ENCODE peak calls at places on chromosomes 6 and 20, in six cellular contexts. P is CD8-positive, alpha-beta memory T cell; U is cardiac muscle cell; V is neuronal stem cell; X is fibroblast of lung; E is DND-41. H is an unnamed sample.
A peak's percentile ranks its signal among the peaks of the same experiment; 100 is the strongest.

GRCh38 chr20:51759769-51760510 is 8.2 kb downstream of the ATP9A start:
- DNase-seq in P (no peak), U (peak; percentile 9), V (no peak), X (peak; percentile 73), E (no peak), H (no peak)

GRCh38 chr6:165832471-165832836 is 169.4 kb upstream of the PDE10A start:
- DNase-seq in P (no peak), U (no peak), V (no peak), X (no peak), E (no peak), H (no peak)

GRCh38 chr6:149854532-149854931 is 9.6 kb downstream of the LRP11 start:
- DNase-seq in P (no peak), U (no peak), V (no peak), X (peak; percentile 44), E (no peak), H (no peak)

GRCh38 chr20:62805365-62805710 is 703 bp downstream of the OGFR start:
- DNase-seq in P (no peak), U (no peak), V (no peak), X (no peak), E (peak; percentile 47), H (no peak)

GRCh38 chr20:21029356-21029755 is 76.8 kb downstream of the LINC00237 start:
- DNase-seq in P (no peak), U (no peak), V (peak; percentile 17), X (no peak), E (no peak), H (no peak)

GRCh38 chr20:1964659-1965405 is 29.0 kb downstream of the PDYN start:
- DNase-seq in P (no peak), U (peak; percentile 26), V (no peak), X (no peak), E (no peak), H (no peak)

GRCh38 chr6:77926198-77926752 is 273.4 kb downstream of the MEI4 start:
- DNase-seq in P (no peak), U (no peak), V (peak; percentile 1), X (no peak), E (no peak), H (no peak)

GRCh38 chr6:46465294-46466165 is 25.7 kb downstream of the RCAN2 start:
- DNase-seq in P (no peak), U (peak; percentile 16), V (no peak), X (no peak), E (no peak), H (no peak)

GRCh38 chr6:118735320-118735719 is 83.9 kb upstream of the CEP85L start:
- DNase-seq in P (no peak), U (peak; percentile 29), V (no peak), X (no peak), E (peak; percentile 13), H (no peak)

GRCh38 chr6:141700836-141701235 is 431.9 kb upstream of the GJE1 start:
- DNase-seq in P (no peak), U (peak; percentile 5), V (no peak), X (peak; percentile 6), E (no peak), H (no peak)

GRCh38 chr6:141701732-141702131 is 431.0 kb upstream of the GJE1 start:
- DNase-seq in P (no peak), U (no peak), V (no peak), X (no peak), E (no peak), H (no peak)
- H3K4me1 ChIP-seq in P (no peaks in the 10 kb centered on the region), U (no peaks in the 10 kb centered on the region), V (no peaks in the 10 kb centered on the region), X (no peaks in the 10 kb centered on the region), E (no peaks in the 10 kb centered on the region), H (no peaks in the 10 kb centered on the region)

GRCh38 chr6:138105880-138106664 is 1.1 kb downstream of the PERP start:
- DNase-seq in P (no peak), U (no peak), V (peak; percentile 67), X (no peak), E (no peak), H (no peak)

GRCh38 chr6:138107752-138108592 is 753 bp upstream of the PERP start:
- DNase-seq in P (peak; percentile 16), U (no peak), V (no peak), X (no peak), E (no peak), H (no peak)

GRCh38 chr6:138105446-138105845 is 1.8 kb downstream of the PERP start:
- DNase-seq in P (no peak), U (no peak), V (no peak), X (no peak), E (no peak), H (no peak)

GRCh38 chr6:138106665-138107077 is 548 bp downstream of the PERP start:
- DNase-seq in P (no peak), U (no peak), V (no peak), X (no peak), E (no peak), H (no peak)

GRCh38 chr6:138107078-138107751 is at the start of gene PERP:
- DNase-seq in P (peak; percentile 30), U (peak; percentile 38), V (peak; percentile 46), X (peak; percentile 56), E (no peak), H (no peak)
- H3K27ac ChIP-seq in P (peak within 1 kb of the TSS; percentile 2), U (peak within 1 kb of the TSS; percentile 70), V (peak within 1 kb of the TSS; percentile 22), X (peak within 1 kb of the TSS; percentile 71), E (no peak within 1 kb of the TSS), H (peak within 1 kb of the TSS; percentile 100)

DNA sequence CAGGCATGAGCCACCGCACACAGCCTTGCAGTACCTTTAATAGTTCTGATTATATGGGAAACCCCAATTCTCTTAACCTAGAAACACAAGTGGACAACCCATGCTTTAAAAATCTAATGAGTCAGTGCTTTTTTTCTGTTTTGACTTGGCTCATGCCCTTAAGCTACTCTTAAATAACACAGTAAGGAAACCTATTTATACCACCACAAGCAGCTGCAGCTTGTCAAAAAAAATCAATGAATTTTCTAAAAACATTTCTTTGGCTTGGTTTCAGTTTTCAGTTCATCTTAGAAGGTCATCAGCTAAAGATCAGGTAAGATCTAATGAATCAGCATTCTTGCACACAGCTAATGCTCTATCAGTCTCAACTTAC is 124.1 kb upstream of the DST start:
- DNase-seq in P (no peak), U (peak; percentile 43), V (no peak), X (peak; percentile 91), E (no peak), H (no peak)
- H3K4me1 ChIP-seq in P (no peaks in the 10 kb centered on the region), U (peaks cover 5% of the 10 kb centered on the region), V (no peaks in the 10 kb centered on the region), X (peaks cover 27% of the 10 kb centered on the region), E (no peaks in the 10 kb centered on the region), H (peaks cover 9% of the 10 kb centered on the region)

DNA sequence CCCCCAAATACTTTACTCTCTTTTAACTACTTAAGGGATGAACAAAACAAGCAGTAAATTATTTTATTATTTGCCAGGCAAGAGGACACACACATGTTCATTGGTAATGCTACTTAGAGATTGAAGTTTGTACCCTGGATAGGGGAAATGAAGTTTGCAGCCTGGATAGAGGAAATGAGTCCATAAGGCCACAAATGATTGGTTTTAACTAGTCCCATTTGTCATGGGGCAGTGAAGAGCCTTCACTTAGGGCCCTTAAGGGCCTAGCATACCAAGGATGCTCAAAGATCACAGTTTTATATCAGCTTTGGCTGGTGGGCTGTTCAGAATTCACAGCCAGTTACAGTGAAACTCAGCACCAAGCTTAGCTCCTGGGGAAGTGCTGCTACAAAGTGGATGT is 41.6 kb downstream of the NCOA7 start:
- DNase-seq in P (no peak), U (no peak), V (no peak), X (no peak), E (no peak), H (no peak)
- H3K27ac ChIP-seq in P (no peak overlapping the region), U (no peak overlapping the region), V (no peak overlapping the region), X (no peak overlapping the region), E (no peak overlapping the region), H (no peak overlapping the region)

DNA sequence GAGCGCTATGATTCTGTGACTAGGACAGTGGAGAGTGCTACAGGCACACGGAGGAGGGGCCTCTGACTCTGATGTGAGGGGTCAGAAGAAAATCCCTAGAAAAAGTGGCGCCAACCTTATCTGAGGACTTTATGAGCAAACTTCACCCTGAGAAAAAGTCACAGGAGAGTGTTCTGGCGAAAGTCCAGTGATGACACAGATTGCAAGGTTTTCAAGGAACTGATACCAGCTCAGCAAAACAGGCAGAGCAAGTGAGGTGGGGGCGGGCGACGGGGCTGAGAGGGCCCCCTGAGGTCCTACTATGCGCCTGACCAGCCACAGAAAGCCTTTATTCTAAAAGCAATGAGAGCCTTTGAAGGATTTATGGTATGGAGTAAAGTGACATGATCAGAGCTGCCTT is 73.3 kb downstream of the SLC22A23 start:
- DNase-seq in P (no peak), U (peak; percentile 44), V (no peak), X (peak; percentile 68), E (no peak), H (no peak)
- H3K4me1 ChIP-seq in P (peaks cover 7% of the 10 kb centered on the region), U (peaks cover 45% of the 10 kb centered on the region), V (peaks cover 9% of the 10 kb centered on the region), X (no peaks in the 10 kb centered on the region), E (no peaks in the 10 kb centered on the region), H (peaks cover 43% of the 10 kb centered on the region)

GRCh38 chr6:5753187-5753586 is 253.5 kb downstream of the NRN1 start:
- DNase-seq in P (no peak), U (no peak), V (no peak), X (no peak), E (no peak), H (no peak)

GRCh38 chr6:5759571-5759970 is 247.2 kb downstream of the NRN1 start:
- DNase-seq in P (no peak), U (no peak), V (no peak), X (no peak), E (no peak), H (no peak)

GRCh38 chr6:5752282-5752681 is 254.4 kb downstream of the NRN1 start:
- DNase-seq in P (no peak), U (peak; percentile 76), V (peak; percentile 52), X (peak; percentile 92), E (no peak), H (no peak)

GRCh38 chr6:5751525-5752252 is 255.0 kb downstream of the NRN1 start:
- DNase-seq in P (no peak), U (peak; percentile 32), V (no peak), X (peak; percentile 26), E (no peak), H (no peak)

DNA sequence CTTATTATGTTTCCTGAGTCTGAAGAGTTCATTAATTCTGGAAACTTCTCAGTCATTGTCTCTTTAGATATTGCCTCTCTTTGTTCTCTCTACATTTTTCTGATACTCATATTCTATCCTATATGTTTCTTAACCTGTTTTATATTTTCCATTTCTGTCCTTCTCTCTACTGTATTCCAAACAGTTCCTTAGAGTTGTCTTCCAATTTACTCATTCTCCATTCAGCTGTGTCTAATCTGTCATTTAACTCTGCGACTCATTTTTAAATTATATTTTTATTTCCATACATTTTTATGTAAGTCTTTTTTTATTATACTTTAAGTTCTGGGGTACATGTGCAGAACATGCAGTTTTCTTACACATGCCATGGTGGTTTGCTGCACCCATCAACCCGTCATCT is 251.8 kb downstream of the NRN1 start:
- DNase-seq in P (no peak), U (no peak), V (no peak), X (no peak), E (no peak), H (no peak)
- H3K27ac ChIP-seq in P (no peak overlapping the region), U (no peak overlapping the region), V (no peak overlapping the region), X (no peak overlapping the region), E (no peak overlapping the region), H (no peak overlapping the region)

H was measured in keratinocyte.